ENCODE peak calls at places on chromosomes 1 and 21, in four cellular contexts. W is keratinocyte, P is HepG2, U is neuronal stem cell. O is an unnamed sample. For H3K9me3, the result is how much of the 10 kb centered on the place peaks cover.

GRCh38 chr1:37433171-37433570 is 41.2 kb upstream of the ZC3H12A start:
- DNase-seq in U (no peak), W (no peak), P (no peak), O (no peak)

GRCh38 chr21:26837539-26837938 is 7.7 kb downstream of the ADAMTS1 start:
- DNase-seq in W (no peak), U (no peak), P (no peak), O (no peak)

GRCh38 chr1:175268720-175269119 is 76.1 kb upstream of the KIAA0040 start:
- DNase-seq in U (no peak), W (peak), P (no peak), O (no peak)

GRCh38 chr1:212467843-212468482 is 35.2 kb downstream of the NENF start:
- DNase-seq in U (no peak), W (no peak), P (no peak), O (no peak)

GRCh38 chr1:172680733-172681275 is 21.9 kb downstream of the FASLG start:
- DNase-seq in U (no peak), W (no peak), P (no peak), O (no peak)

GRCh38 chr1:107683683-107684082 is 281.3 kb downstream of the VAV3 start:
- DNase-seq in U (no peak), W (no peak), P (no peak), O (no peak)

GRCh38 chr1:23108918-23109533 is 59.6 kb downstream of the LUZP1 start:
- DNase-seq in U (no peak), W (no peak), P (peak), O (no peak)

GRCh38 chr1:67685558-67686271 is 714 bp downstream of the GADD45A start:
- DNase-seq in U (no peak), W (no peak), P (no peak), O (no peak)

GRCh38 chr1:148263128-148263905 is 111.2 kb upstream of the NBPF11 start:
- DNase-seq in P (peak), U (peak), W (peak), O (no peak)

GRCh38 chr1:47881505-47882442 is 115.4 kb downstream of the TRABD2B start:
- DNase-seq in P (no peak), U (no peak), W (no peak), O (no peak)

GRCh38 chr1:62783736-62784508 is at the start of gene ATG4C:
- DNase-seq in W (peak), U (peak), P (peak), O (peak)

GRCh38 chr1:115440733-115441132 is 102.7 kb upstream of the NGF start:
- DNase-seq in U (no peak), P (no peak), W (no peak), O (no peak)

GRCh38 chr1:228190778-228191177 is 17.1 kb upstream of the OBSCN start:
- DNase-seq in P (no peak), W (no peak), U (no peak), O (no peak)

GRCh38 chr1:247528812-247529474 is 7.3 kb downstream of the OR2C3 start:
- DNase-seq in U (no peak), P (no peak), W (no peak), O (no peak)

GRCh38 chr1:239647964-239648632 is 261.7 kb downstream of the CHRM3 start:
- DNase-seq in P (no peak), U (no peak), W (no peak), O (no peak)

GRCh38 chr1:194442911-194443310 is 1256.5 kb upstream of the B3GALT2 start:
- DNase-seq in W (no peak), P (no peak), U (no peak), O (no peak)

GRCh38 chr1:228668553-228669400 is 66.5 kb upstream of the RHOU start:
- DNase-seq in U (no peak), P (no peak), W (no peak), O (no peak)

GRCh38 chr1:229024528-229025119 is 246.3 kb upstream of the RAB4A start:
- DNase-seq in W (peak), U (no peak), P (peak), O (no peak)

GRCh38 chr1:202135221-202135721 is 9.3 kb downstream of the ARL8A start:
- DNase-seq in P (peak), W (no peak), U (peak), O (no peak)

GRCh38 chr1:227038401-227038800 is 98.3 kb downstream of the COQ8A start:
- DNase-seq in W (no peak), U (no peak), P (no peak), O (no peak)

GRCh38 chr1:234934611-234935033 is 194.0 kb downstream of the TOMM20 start:
- DNase-seq in P (no peak), U (no peak), W (no peak), O (no peak)

GRCh38 chr1:17274186-17275170 is 25.6 kb downstream of the PADI3 start:
- DNase-seq in P (peak), U (peak), W (no peak), O (no peak)

GRCh38 chr1:203278885-203279406 is 26.4 kb upstream of the BTG2 start:
- DNase-seq in U (no peak), W (no peak), P (no peak), O (no peak)

GRCh38 chr1:39255212-39255611 is 50.7 kb downstream of the MACF1 start:
- DNase-seq in W (no peak), U (no peak), P (no peak), O (no peak)

GRCh38 chr1:39754026-39754569 is 15.4 kb downstream of the PPIE start:
- DNase-seq in P (no peak), U (no peak), W (no peak), O (no peak)

GRCh38 chr21:14064296-14064645 is 146.5 kb downstream of the LIPI start:
- DNase-seq in W (no peak), P (no peak), U (no peak), O (no peak)

GRCh38 chr1:95041491-95042165 is 31.1 kb downstream of the ALG14 start:
- DNase-seq in P (peak), U (peak), W (no peak), O (peak)

GRCh38 chr1:245156736-245157505 is 2.1 kb downstream of the KIF26B start:
- DNase-seq in U (no peak), W (no peak), P (peak), O (no peak)
- H3K9ac ChIP-seq in U (peak), W (peak), P (no peak), O (no peak)

GRCh38 chr1:209727286-209727685 is 22.6 kb downstream of the HSD11B1 start:
- DNase-seq in U (no peak), P (no peak), W (no peak), O (no peak)
- H3K27ac ChIP-seq in U (no peak), P (no peak), W (no peak), O (no peak)

GRCh38 chr21:37381883-37382585 is 15.5 kb downstream of the DYRK1A start:
- DNase-seq in W (no peak), P (no peak), U (no peak), O (no peak)
- H3K9me3 ChIP-seq in W (under half), P (under half), U (under half), O (under half)

GRCh38 chr1:84701366-84701765 is 11.1 kb upstream of the SSX2IP start:
- DNase-seq in W (no peak), P (no peak), U (no peak), O (no peak)

GRCh38 chr1:84698718-84699117 is 8.5 kb upstream of the SSX2IP start:
- DNase-seq in W (peak), P (no peak), U (no peak), O (peak)

GRCh38 chr1:84702143-84702542 is 11.9 kb upstream of the SSX2IP start:
- DNase-seq in W (no peak), U (no peak), P (no peak), O (no peak)

GRCh38 chr1:84698151-84698651 is 7.9 kb upstream of the SSX2IP start:
- DNase-seq in W (no peak), U (no peak), P (no peak), O (peak)

GRCh38 chr1:84700065-84700464 is 9.8 kb upstream of the SSX2IP start:
- DNase-seq in P (no peak), W (no peak), U (no peak), O (no peak)
- H3K9ac ChIP-seq in P (no peak), W (no peak), U (no peak), O (no peak)

GRCh38 chr1:111205724-111206070 is 5.3 kb upstream of the DENND2D start:
- DNase-seq in U (no peak), P (no peak), W (no peak), O (no peak)

GRCh38 chr1:111204923-111205723 is 4.7 kb upstream of the DENND2D start:
- DNase-seq in U (no peak), P (no peak), W (no peak), O (no peak)

GRCh38 chr1:111203681-111204210 is 3.3 kb upstream of the DENND2D start:
- DNase-seq in W (no peak), P (no peak), U (no peak), O (no peak)

GRCh38 chr1:111202707-111203623 is 2.5 kb upstream of the DENND2D start:
- DNase-seq in W (no peak), U (no peak), P (peak), O (no peak)

GRCh38 chr1:111204211-111204883 is 3.9 kb upstream of the DENND2D start:
- DNase-seq in W (no peak), U (no peak), P (no peak), O (no peak)
- H3K27ac ChIP-seq in W (no peak), U (no peak), P (no peak), O (no peak)

GRCh38 chr1:204583909-204584632 is 67.9 kb downstream of the MDM4 start:
- DNase-seq in P (no peak), W (no peak), U (no peak), O (peak)
- H3K9me3 ChIP-seq in P (under half), W (under half), U (under half), O (under half)

DNA sequence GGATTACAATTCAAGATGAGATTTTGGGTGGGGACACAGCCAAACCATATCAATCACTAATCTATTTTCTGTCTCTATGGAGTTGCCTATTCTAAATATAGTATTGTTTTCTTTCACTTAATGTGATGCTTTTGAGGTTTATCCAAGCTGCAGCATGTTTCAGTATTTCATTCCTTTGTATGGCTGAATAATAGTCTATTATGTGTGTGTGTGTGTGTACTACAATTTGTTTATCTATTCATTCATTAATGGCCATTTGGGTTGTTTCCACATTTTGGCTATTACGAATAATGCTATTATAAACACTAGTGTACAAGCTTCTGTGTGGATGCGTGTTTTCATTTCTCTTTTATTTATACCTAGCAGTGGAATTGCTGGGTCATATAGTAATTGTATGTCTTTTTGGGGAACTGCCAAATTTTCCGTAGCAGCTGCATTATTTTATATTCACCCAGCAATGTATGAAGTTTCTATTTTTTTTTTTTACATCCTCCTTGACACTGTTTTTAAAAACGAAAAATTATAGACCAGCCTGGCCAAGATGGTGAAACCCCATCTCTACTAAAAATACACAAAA is 15.0 kb upstream of the THEM5 start:
- DNase-seq in W (no peak), U (no peak), P (no peak), O (no peak)
- H3K9ac ChIP-seq in W (no peak), U (no peak), P (no peak), O (no peak)

GRCh38 chr1:3249846-3250501 is 181.0 kb downstream of the PRDM16 start:
- DNase-seq in P (peak), W (no peak), U (no peak), O (no peak)
- H3K27ac ChIP-seq in P (peak), W (no peak), U (peak), O (no peak)

DNA sequence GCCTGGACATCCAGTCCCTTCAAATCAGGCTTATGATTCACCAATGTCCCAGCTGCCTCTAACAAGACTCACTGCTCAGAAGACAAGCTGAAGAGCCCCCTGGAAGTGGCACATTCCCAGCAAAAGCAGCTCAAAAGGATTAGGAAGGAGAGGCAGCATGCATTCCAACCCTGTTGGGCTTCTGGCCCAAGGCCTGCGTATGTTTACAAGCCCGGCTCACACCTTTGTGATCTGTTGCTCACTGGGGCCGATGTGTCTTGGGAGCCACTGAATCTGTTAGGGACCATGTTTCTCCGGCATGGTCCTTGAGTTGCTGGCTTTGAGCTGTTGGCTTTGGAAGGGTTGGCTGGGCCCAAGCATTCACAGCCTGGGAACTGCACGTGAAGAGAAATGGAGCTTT is 81.2 kb upstream of the C1orf174 start:
- DNase-seq in U (no peak), W (no peak), P (no peak), O (no peak)
- H3K9me3 ChIP-seq in U (under half), W (under half), P (under half), O (under half)